ENCODE peak calls at places on chromosome 14, in eight cellular contexts. One of them, this sample, is unnamed.

GRCh38 chr14:32513571-32514009 is 184.5 kb downstream of the AKAP6 start:
- DNase-seq in hepatocyte: no peak
- DNase-seq in NCI-H1436: no peak
- DNase-seq in activated CD8-positive, alpha-beta memory T cell treated with anti-CD3 and anti-CD28 coated beads, Interleukin-2, amount 50 U/mL, for 4 hours: no peak
- DNase-seq in keratinocyte: no peak
- DNase-seq in nucleus accumbens: no peak
- DNase-seq in MCF 10A: peak; percentile 10
- DNase-seq in stimulated activated CD4-positive, alpha-beta T cell treated with anti-CD3 and anti-CD28 coated beads, TNF-alpha, amount 100 ng/mL, for 4 hours: no peak
- DNase-seq in this sample: no peak

GRCh38 chr14:74905595-74906142 is 17.4 kb downstream of the RPS6KL1 start:
- DNase-seq in hepatocyte: peak; percentile 81
- DNase-seq in NCI-H1436: peak; percentile 6
- DNase-seq in activated CD8-positive, alpha-beta memory T cell treated with anti-CD3 and anti-CD28 coated beads, Interleukin-2, amount 50 U/mL, for 4 hours: peak; percentile 85
- DNase-seq in keratinocyte: no peak
- DNase-seq in nucleus accumbens: no peak
- DNase-seq in MCF 10A: peak; percentile 59
- DNase-seq in stimulated activated CD4-positive, alpha-beta T cell treated with anti-CD3 and anti-CD28 coated beads, TNF-alpha, amount 100 ng/mL, for 4 hours: peak; percentile 68
- DNase-seq in this sample: peak; percentile 93

GRCh38 chr14:104150201-104151027 is 12.0 kb downstream of the KIF26A start:
- DNase-seq in hepatocyte: peak; percentile 89
- DNase-seq in NCI-H1436: no peak
- DNase-seq in activated CD8-positive, alpha-beta memory T cell treated with anti-CD3 and anti-CD28 coated beads, Interleukin-2, amount 50 U/mL, for 4 hours: no peak
- DNase-seq in keratinocyte: no peak
- DNase-seq in nucleus accumbens: no peak
- DNase-seq in MCF 10A: no peak
- DNase-seq in stimulated activated CD4-positive, alpha-beta T cell treated with anti-CD3 and anti-CD28 coated beads, TNF-alpha, amount 100 ng/mL, for 4 hours: no peak
- DNase-seq in this sample: no peak

GRCh38 chr14:22976620-22977433 is 5.5 kb downstream of the AJUBA start:
- DNase-seq in hepatocyte: peak; percentile 80
- DNase-seq in NCI-H1436: peak; percentile 23
- DNase-seq in activated CD8-positive, alpha-beta memory T cell treated with anti-CD3 and anti-CD28 coated beads, Interleukin-2, amount 50 U/mL, for 4 hours: no peak
- DNase-seq in keratinocyte: no peak
- DNase-seq in nucleus accumbens: no peak
- DNase-seq in MCF 10A: peak; percentile 84
- DNase-seq in stimulated activated CD4-positive, alpha-beta T cell treated with anti-CD3 and anti-CD28 coated beads, TNF-alpha, amount 100 ng/mL, for 4 hours: no peak
- DNase-seq in this sample: no peak

GRCh38 chr14:104284636-104285482 is 146.5 kb downstream of the KIF26A start:
- DNase-seq in hepatocyte: no peak
- DNase-seq in NCI-H1436: no peak
- DNase-seq in activated CD8-positive, alpha-beta memory T cell treated with anti-CD3 and anti-CD28 coated beads, Interleukin-2, amount 50 U/mL, for 4 hours: peak; percentile 9
- DNase-seq in keratinocyte: no peak
- DNase-seq in nucleus accumbens: no peak
- DNase-seq in MCF 10A: no peak
- DNase-seq in stimulated activated CD4-positive, alpha-beta T cell treated with anti-CD3 and anti-CD28 coated beads, TNF-alpha, amount 100 ng/mL, for 4 hours: no peak
- DNase-seq in this sample: peak; percentile 55

GRCh38 chr14:91316761-91317160 is 72.3 kb upstream of the GPR68 start:
- DNase-seq in hepatocyte: no peak
- DNase-seq in NCI-H1436: no peak
- DNase-seq in activated CD8-positive, alpha-beta memory T cell treated with anti-CD3 and anti-CD28 coated beads, Interleukin-2, amount 50 U/mL, for 4 hours: no peak
- DNase-seq in keratinocyte: no peak
- DNase-seq in nucleus accumbens: no peak
- DNase-seq in MCF 10A: no peak
- DNase-seq in stimulated activated CD4-positive, alpha-beta T cell treated with anti-CD3 and anti-CD28 coated beads, TNF-alpha, amount 100 ng/mL, for 4 hours: no peak
- DNase-seq in this sample: no peak

GRCh38 chr14:101823081-101823480 is 61.6 kb downstream of the PPP2R5C start:
- DNase-seq in hepatocyte: peak; percentile 27
- DNase-seq in NCI-H1436: no peak
- DNase-seq in activated CD8-positive, alpha-beta memory T cell treated with anti-CD3 and anti-CD28 coated beads, Interleukin-2, amount 50 U/mL, for 4 hours: no peak
- DNase-seq in keratinocyte: no peak
- DNase-seq in nucleus accumbens: no peak
- DNase-seq in MCF 10A: no peak
- DNase-seq in stimulated activated CD4-positive, alpha-beta T cell treated with anti-CD3 and anti-CD28 coated beads, TNF-alpha, amount 100 ng/mL, for 4 hours: no peak
- DNase-seq in this sample: peak; percentile 74

GRCh38 chr14:37591941-37592287 is 3.1 kb downstream of the FOXA1 start:
- DNase-seq in hepatocyte: peak; percentile 41
- DNase-seq in NCI-H1436: no peak
- DNase-seq in activated CD8-positive, alpha-beta memory T cell treated with anti-CD3 and anti-CD28 coated beads, Interleukin-2, amount 50 U/mL, for 4 hours: no peak
- DNase-seq in keratinocyte: no peak
- DNase-seq in nucleus accumbens: no peak
- DNase-seq in MCF 10A: no peak
- DNase-seq in stimulated activated CD4-positive, alpha-beta T cell treated with anti-CD3 and anti-CD28 coated beads, TNF-alpha, amount 100 ng/mL, for 4 hours: no peak
- DNase-seq in this sample: no peak

GRCh38 chr14:54251356-54251755 is 145.5 kb upstream of the CDKN3 start:
- DNase-seq in hepatocyte: peak; percentile 11
- DNase-seq in NCI-H1436: no peak
- DNase-seq in activated CD8-positive, alpha-beta memory T cell treated with anti-CD3 and anti-CD28 coated beads, Interleukin-2, amount 50 U/mL, for 4 hours: no peak
- DNase-seq in keratinocyte: no peak
- DNase-seq in nucleus accumbens: no peak
- DNase-seq in MCF 10A: no peak
- DNase-seq in stimulated activated CD4-positive, alpha-beta T cell treated with anti-CD3 and anti-CD28 coated beads, TNF-alpha, amount 100 ng/mL, for 4 hours: no peak
- DNase-seq in this sample: no peak

GRCh38 chr14:52797653-52798052 is 6.2 kb upstream of the GNPNAT1 start:
- DNase-seq in hepatocyte: no peak
- DNase-seq in NCI-H1436: no peak
- DNase-seq in activated CD8-positive, alpha-beta memory T cell treated with anti-CD3 and anti-CD28 coated beads, Interleukin-2, amount 50 U/mL, for 4 hours: no peak
- DNase-seq in keratinocyte: no peak
- DNase-seq in nucleus accumbens: no peak
- DNase-seq in MCF 10A: no peak
- DNase-seq in stimulated activated CD4-positive, alpha-beta T cell treated with anti-CD3 and anti-CD28 coated beads, TNF-alpha, amount 100 ng/mL, for 4 hours: no peak
- DNase-seq in this sample: no peak

GRCh38 chr14:89576132-89576923 is 159.3 kb upstream of the FOXN3 start:
- DNase-seq in hepatocyte: no peak
- DNase-seq in NCI-H1436: no peak
- DNase-seq in activated CD8-positive, alpha-beta memory T cell treated with anti-CD3 and anti-CD28 coated beads, Interleukin-2, amount 50 U/mL, for 4 hours: no peak
- DNase-seq in keratinocyte: no peak
- DNase-seq in nucleus accumbens: no peak
- DNase-seq in MCF 10A: no peak
- DNase-seq in stimulated activated CD4-positive, alpha-beta T cell treated with anti-CD3 and anti-CD28 coated beads, TNF-alpha, amount 100 ng/mL, for 4 hours: no peak
- DNase-seq in this sample: no peak

GRCh38 chr14:20317720-20318119 is 12.0 kb upstream of the TTC5 start:
- DNase-seq in hepatocyte: no peak
- DNase-seq in NCI-H1436: no peak
- DNase-seq in activated CD8-positive, alpha-beta memory T cell treated with anti-CD3 and anti-CD28 coated beads, Interleukin-2, amount 50 U/mL, for 4 hours: no peak
- DNase-seq in keratinocyte: no peak
- DNase-seq in nucleus accumbens: no peak
- DNase-seq in MCF 10A: no peak
- DNase-seq in stimulated activated CD4-positive, alpha-beta T cell treated with anti-CD3 and anti-CD28 coated beads, TNF-alpha, amount 100 ng/mL, for 4 hours: no peak
- DNase-seq in this sample: no peak

GRCh38 chr14:94400454-94400853 is 12.1 kb upstream of the SERPINA1 start:
- DNase-seq in hepatocyte: no peak
- DNase-seq in NCI-H1436: no peak
- DNase-seq in activated CD8-positive, alpha-beta memory T cell treated with anti-CD3 and anti-CD28 coated beads, Interleukin-2, amount 50 U/mL, for 4 hours: no peak
- DNase-seq in keratinocyte: no peak
- DNase-seq in nucleus accumbens: no peak
- DNase-seq in MCF 10A: no peak
- DNase-seq in stimulated activated CD4-positive, alpha-beta T cell treated with anti-CD3 and anti-CD28 coated beads, TNF-alpha, amount 100 ng/mL, for 4 hours: no peak
- DNase-seq in this sample: no peak

GRCh38 chr14:60720962-60721330 is 3.2 kb downstream of the SIX4 start:
- DNase-seq in hepatocyte: no peak
- DNase-seq in NCI-H1436: no peak
- DNase-seq in activated CD8-positive, alpha-beta memory T cell treated with anti-CD3 and anti-CD28 coated beads, Interleukin-2, amount 50 U/mL, for 4 hours: no peak
- DNase-seq in keratinocyte: no peak
- DNase-seq in nucleus accumbens: no peak
- DNase-seq in MCF 10A: peak; percentile 0
- DNase-seq in stimulated activated CD4-positive, alpha-beta T cell treated with anti-CD3 and anti-CD28 coated beads, TNF-alpha, amount 100 ng/mL, for 4 hours: no peak
- DNase-seq in this sample: no peak

GRCh38 chr14:69105326-69105725 is 47.6 kb downstream of the DCAF5 start:
- DNase-seq in hepatocyte: no peak
- DNase-seq in NCI-H1436: no peak
- DNase-seq in activated CD8-positive, alpha-beta memory T cell treated with anti-CD3 and anti-CD28 coated beads, Interleukin-2, amount 50 U/mL, for 4 hours: no peak
- DNase-seq in keratinocyte: no peak
- DNase-seq in nucleus accumbens: no peak
- DNase-seq in MCF 10A: peak; percentile 36
- DNase-seq in stimulated activated CD4-positive, alpha-beta T cell treated with anti-CD3 and anti-CD28 coated beads, TNF-alpha, amount 100 ng/mL, for 4 hours: no peak
- DNase-seq in this sample: no peak

GRCh38 chr14:56417173-56417572 is 162.4 kb upstream of the TMEM260 start:
- DNase-seq in hepatocyte: no peak
- DNase-seq in NCI-H1436: no peak
- DNase-seq in activated CD8-positive, alpha-beta memory T cell treated with anti-CD3 and anti-CD28 coated beads, Interleukin-2, amount 50 U/mL, for 4 hours: no peak
- DNase-seq in keratinocyte: no peak
- DNase-seq in nucleus accumbens: no peak
- DNase-seq in MCF 10A: no peak
- DNase-seq in stimulated activated CD4-positive, alpha-beta T cell treated with anti-CD3 and anti-CD28 coated beads, TNF-alpha, amount 100 ng/mL, for 4 hours: no peak
- DNase-seq in this sample: no peak

GRCh38 chr14:28661171-28661772 is 105.3 kb upstream of the FOXG1 start:
- DNase-seq in hepatocyte: no peak
- DNase-seq in NCI-H1436: no peak
- DNase-seq in activated CD8-positive, alpha-beta memory T cell treated with anti-CD3 and anti-CD28 coated beads, Interleukin-2, amount 50 U/mL, for 4 hours: no peak
- DNase-seq in keratinocyte: peak; percentile 28
- DNase-seq in nucleus accumbens: no peak
- DNase-seq in MCF 10A: peak; percentile 55
- DNase-seq in stimulated activated CD4-positive, alpha-beta T cell treated with anti-CD3 and anti-CD28 coated beads, TNF-alpha, amount 100 ng/mL, for 4 hours: no peak
- DNase-seq in this sample: no peak

GRCh38 chr14:73789996-73790581 is 61.5 kb upstream of the PTGR2 start:
- DNase-seq in hepatocyte: peak; percentile 65
- DNase-seq in NCI-H1436: no peak
- DNase-seq in activated CD8-positive, alpha-beta memory T cell treated with anti-CD3 and anti-CD28 coated beads, Interleukin-2, amount 50 U/mL, for 4 hours: no peak
- DNase-seq in keratinocyte: no peak
- DNase-seq in nucleus accumbens: peak; percentile 19
- DNase-seq in MCF 10A: peak; percentile 51
- DNase-seq in stimulated activated CD4-positive, alpha-beta T cell treated with anti-CD3 and anti-CD28 coated beads, TNF-alpha, amount 100 ng/mL, for 4 hours: no peak
- DNase-seq in this sample: no peak

GRCh38 chr14:50222061-50222613 is 9.2 kb downstream of the SOS2 start:
- DNase-seq in hepatocyte: no peak
- DNase-seq in NCI-H1436: no peak
- DNase-seq in activated CD8-positive, alpha-beta memory T cell treated with anti-CD3 and anti-CD28 coated beads, Interleukin-2, amount 50 U/mL, for 4 hours: no peak
- DNase-seq in keratinocyte: no peak
- DNase-seq in nucleus accumbens: no peak
- DNase-seq in MCF 10A: no peak
- DNase-seq in stimulated activated CD4-positive, alpha-beta T cell treated with anti-CD3 and anti-CD28 coated beads, TNF-alpha, amount 100 ng/mL, for 4 hours: no peak
- DNase-seq in this sample: no peak

GRCh38 chr14:69013943-69014782 is 35.1 kb upstream of the ACTN1 start:
- DNase-seq in hepatocyte: peak; percentile 78
- DNase-seq in NCI-H1436: peak; percentile 12
- DNase-seq in activated CD8-positive, alpha-beta memory T cell treated with anti-CD3 and anti-CD28 coated beads, Interleukin-2, amount 50 U/mL, for 4 hours: no peak
- DNase-seq in keratinocyte: no peak
- DNase-seq in nucleus accumbens: no peak
- DNase-seq in MCF 10A: peak; percentile 93
- DNase-seq in stimulated activated CD4-positive, alpha-beta T cell treated with anti-CD3 and anti-CD28 coated beads, TNF-alpha, amount 100 ng/mL, for 4 hours: no peak
- DNase-seq in this sample: peak; percentile 43

GRCh38 chr14:97777622-97778021 is 980.4 kb downstream of the VRK1 start:
- DNase-seq in hepatocyte: no peak
- DNase-seq in NCI-H1436: no peak
- DNase-seq in activated CD8-positive, alpha-beta memory T cell treated with anti-CD3 and anti-CD28 coated beads, Interleukin-2, amount 50 U/mL, for 4 hours: peak; percentile 29
- DNase-seq in keratinocyte: no peak
- DNase-seq in nucleus accumbens: no peak
- DNase-seq in MCF 10A: no peak
- DNase-seq in stimulated activated CD4-positive, alpha-beta T cell treated with anti-CD3 and anti-CD28 coated beads, TNF-alpha, amount 100 ng/mL, for 4 hours: no peak
- DNase-seq in this sample: no peak

GRCh38 chr14:74569826-74570591 is 42.0 kb downstream of the LTBP2 start:
- DNase-seq in hepatocyte: peak; percentile 32
- DNase-seq in NCI-H1436: no peak
- DNase-seq in activated CD8-positive, alpha-beta memory T cell treated with anti-CD3 and anti-CD28 coated beads, Interleukin-2, amount 50 U/mL, for 4 hours: no peak
- DNase-seq in keratinocyte: peak; percentile 60
- DNase-seq in nucleus accumbens: no peak
- DNase-seq in MCF 10A: peak; percentile 97
- DNase-seq in stimulated activated CD4-positive, alpha-beta T cell treated with anti-CD3 and anti-CD28 coated beads, TNF-alpha, amount 100 ng/mL, for 4 hours: no peak
- DNase-seq in this sample: no peak

GRCh38 chr14:87888136-87888999 is 104.6 kb downstream of the GALC start:
- DNase-seq in hepatocyte: peak; percentile 12
- DNase-seq in NCI-H1436: no peak
- DNase-seq in activated CD8-positive, alpha-beta memory T cell treated with anti-CD3 and anti-CD28 coated beads, Interleukin-2, amount 50 U/mL, for 4 hours: no peak
- DNase-seq in keratinocyte: no peak
- DNase-seq in nucleus accumbens: no peak
- DNase-seq in MCF 10A: peak; percentile 44
- DNase-seq in stimulated activated CD4-positive, alpha-beta T cell treated with anti-CD3 and anti-CD28 coated beads, TNF-alpha, amount 100 ng/mL, for 4 hours: no peak
- DNase-seq in this sample: no peak

GRCh38 chr14:30210630-30211029 is 283.0 kb upstream of the PRKD1 start:
- DNase-seq in hepatocyte: no peak
- DNase-seq in NCI-H1436: no peak
- DNase-seq in activated CD8-positive, alpha-beta memory T cell treated with anti-CD3 and anti-CD28 coated beads, Interleukin-2, amount 50 U/mL, for 4 hours: no peak
- DNase-seq in keratinocyte: no peak
- DNase-seq in nucleus accumbens: no peak
- DNase-seq in MCF 10A: peak; percentile 57
- DNase-seq in stimulated activated CD4-positive, alpha-beta T cell treated with anti-CD3 and anti-CD28 coated beads, TNF-alpha, amount 100 ng/mL, for 4 hours: no peak
- DNase-seq in this sample: no peak

GRCh38 chr14:62604524-62604923 is 440.7 kb downstream of the KCNH5 start:
- DNase-seq in hepatocyte: no peak
- DNase-seq in NCI-H1436: no peak
- DNase-seq in activated CD8-positive, alpha-beta memory T cell treated with anti-CD3 and anti-CD28 coated beads, Interleukin-2, amount 50 U/mL, for 4 hours: no peak
- DNase-seq in keratinocyte: no peak
- DNase-seq in nucleus accumbens: no peak
- DNase-seq in MCF 10A: no peak
- DNase-seq in stimulated activated CD4-positive, alpha-beta T cell treated with anti-CD3 and anti-CD28 coated beads, TNF-alpha, amount 100 ng/mL, for 4 hours: no peak
- DNase-seq in this sample: no peak

GRCh38 chr14:35229495-35230089 is 62.6 kb upstream of the PSMA6 start:
- DNase-seq in hepatocyte: no peak
- DNase-seq in NCI-H1436: peak; percentile 6
- DNase-seq in activated CD8-positive, alpha-beta memory T cell treated with anti-CD3 and anti-CD28 coated beads, Interleukin-2, amount 50 U/mL, for 4 hours: no peak
- DNase-seq in keratinocyte: no peak
- DNase-seq in nucleus accumbens: no peak
- DNase-seq in MCF 10A: peak; percentile 24
- DNase-seq in stimulated activated CD4-positive, alpha-beta T cell treated with anti-CD3 and anti-CD28 coated beads, TNF-alpha, amount 100 ng/mL, for 4 hours: no peak
- DNase-seq in this sample: no peak

GRCh38 chr14:57502581-57503254 is 9.1 kb upstream of the CCDC198 start:
- DNase-seq in hepatocyte: peak; percentile 64
- DNase-seq in NCI-H1436: peak; percentile 31
- DNase-seq in activated CD8-positive, alpha-beta memory T cell treated with anti-CD3 and anti-CD28 coated beads, Interleukin-2, amount 50 U/mL, for 4 hours: no peak
- DNase-seq in keratinocyte: no peak
- DNase-seq in nucleus accumbens: no peak
- DNase-seq in MCF 10A: peak; percentile 42
- DNase-seq in stimulated activated CD4-positive, alpha-beta T cell treated with anti-CD3 and anti-CD28 coated beads, TNF-alpha, amount 100 ng/mL, for 4 hours: no peak
- DNase-seq in this sample: no peak

GRCh38 chr14:68654471-68654941 is 138.4 kb downstream of the ZFP36L1 start:
- DNase-seq in hepatocyte: no peak
- DNase-seq in NCI-H1436: no peak
- DNase-seq in activated CD8-positive, alpha-beta memory T cell treated with anti-CD3 and anti-CD28 coated beads, Interleukin-2, amount 50 U/mL, for 4 hours: no peak
- DNase-seq in keratinocyte: no peak
- DNase-seq in nucleus accumbens: no peak
- DNase-seq in MCF 10A: no peak
- DNase-seq in stimulated activated CD4-positive, alpha-beta T cell treated with anti-CD3 and anti-CD28 coated beads, TNF-alpha, amount 100 ng/mL, for 4 hours: no peak
- DNase-seq in this sample: peak; percentile 44

GRCh38 chr14:100601914-100602313 is 14.7 kb upstream of the BEGAIN start:
- DNase-seq in hepatocyte: no peak
- DNase-seq in NCI-H1436: no peak
- DNase-seq in activated CD8-positive, alpha-beta memory T cell treated with anti-CD3 and anti-CD28 coated beads, Interleukin-2, amount 50 U/mL, for 4 hours: no peak
- DNase-seq in keratinocyte: no peak
- DNase-seq in nucleus accumbens: no peak
- DNase-seq in MCF 10A: no peak
- DNase-seq in stimulated activated CD4-positive, alpha-beta T cell treated with anti-CD3 and anti-CD28 coated beads, TNF-alpha, amount 100 ng/mL, for 4 hours: no peak
- DNase-seq in this sample: no peak

GRCh38 chr14:74245292-74245691 is 6.0 kb downstream of the VSX2 start:
- DNase-seq in hepatocyte: no peak
- DNase-seq in NCI-H1436: no peak
- DNase-seq in activated CD8-positive, alpha-beta memory T cell treated with anti-CD3 and anti-CD28 coated beads, Interleukin-2, amount 50 U/mL, for 4 hours: no peak
- DNase-seq in keratinocyte: no peak
- DNase-seq in nucleus accumbens: no peak
- DNase-seq in MCF 10A: no peak
- DNase-seq in stimulated activated CD4-positive, alpha-beta T cell treated with anti-CD3 and anti-CD28 coated beads, TNF-alpha, amount 100 ng/mL, for 4 hours: no peak
- DNase-seq in this sample: no peak

GRCh38 chr14:36690301-36691020 is 28.8 kb downstream of the PAX9 start:
- DNase-seq in hepatocyte: no peak
- DNase-seq in NCI-H1436: no peak
- DNase-seq in activated CD8-positive, alpha-beta memory T cell treated with anti-CD3 and anti-CD28 coated beads, Interleukin-2, amount 50 U/mL, for 4 hours: no peak
- DNase-seq in keratinocyte: no peak
- DNase-seq in nucleus accumbens: no peak
- DNase-seq in MCF 10A: peak; percentile 64
- DNase-seq in stimulated activated CD4-positive, alpha-beta T cell treated with anti-CD3 and anti-CD28 coated beads, TNF-alpha, amount 100 ng/mL, for 4 hours: no peak
- DNase-seq in this sample: no peak

GRCh38 chr14:95472819-95473251 is 43.6 kb downstream of the SYNE3 start:
- DNase-seq in hepatocyte: no peak
- DNase-seq in NCI-H1436: no peak
- DNase-seq in activated CD8-positive, alpha-beta memory T cell treated with anti-CD3 and anti-CD28 coated beads, Interleukin-2, amount 50 U/mL, for 4 hours: no peak
- DNase-seq in keratinocyte: no peak
- DNase-seq in nucleus accumbens: no peak
- DNase-seq in MCF 10A: no peak
- DNase-seq in stimulated activated CD4-positive, alpha-beta T cell treated with anti-CD3 and anti-CD28 coated beads, TNF-alpha, amount 100 ng/mL, for 4 hours: no peak
- DNase-seq in this sample: no peak

GRCh38 chr14:20711275-20712069 is 22.9 kb downstream of the ANG start:
- DNase-seq in hepatocyte: no peak
- DNase-seq in NCI-H1436: no peak
- DNase-seq in activated CD8-positive, alpha-beta memory T cell treated with anti-CD3 and anti-CD28 coated beads, Interleukin-2, amount 50 U/mL, for 4 hours: no peak
- DNase-seq in keratinocyte: no peak
- DNase-seq in nucleus accumbens: no peak
- DNase-seq in MCF 10A: no peak
- DNase-seq in stimulated activated CD4-positive, alpha-beta T cell treated with anti-CD3 and anti-CD28 coated beads, TNF-alpha, amount 100 ng/mL, for 4 hours: no peak
- DNase-seq in this sample: no peak

GRCh38 chr14:76773188-76773885 is 12.1 kb downstream of the VASH1 start:
- DNase-seq in hepatocyte: peak; percentile 83
- DNase-seq in NCI-H1436: no peak
- DNase-seq in activated CD8-positive, alpha-beta memory T cell treated with anti-CD3 and anti-CD28 coated beads, Interleukin-2, amount 50 U/mL, for 4 hours: no peak
- DNase-seq in keratinocyte: no peak
- DNase-seq in nucleus accumbens: no peak
- DNase-seq in MCF 10A: peak; percentile 77
- DNase-seq in stimulated activated CD4-positive, alpha-beta T cell treated with anti-CD3 and anti-CD28 coated beads, TNF-alpha, amount 100 ng/mL, for 4 hours: no peak
- DNase-seq in this sample: peak; percentile 60

This sample was measured in activated effector memory CD4-positive, alpha-beta T cell treated with anti-CD3 and anti-CD28 coated beads, Interleukin-2, amount 50 U/mL, for 16 hours.